ENCODE peak calls at places on chromosomes 13 and 19, in four cellular contexts. L is effector CD4-positive, alpha-beta T cell; Q is stimulated activated naive B cell treated with anti-CD40 and anti-IgM and Interleukin-4, amounts not matched to agents 10 μg/mL and 1 μg/mL and 100 μg/mL, for 72 hours; I is cardiac fibroblast. G is an unnamed sample.
A peak's percentile ranks its signal among the peaks of the same experiment; 100 is the strongest.

GRCh38 chr13:23654111-23655110 is 84.2 kb downstream of the TNFRSF19 start:
- DNase-seq in L (no peak), Q (no peak), I (peak; percentile 31), G (no peak)

GRCh38 chr13:42466123-42466522 is 107.8 kb upstream of the TNFSF11 start:
- DNase-seq in L (no peak), Q (no peak), I (no peak), G (no peak)

GRCh38 chr19:43779820-43780219 is 953 bp downstream of the KCNN4 start:
- DNase-seq in L (no peak), Q (no peak), I (no peak), G (peak; percentile 41)

GRCh38 chr13:30796833-30797601 is 61.7 kb downstream of the ALOX5AP start:
- DNase-seq in L (no peak), Q (peak; percentile 44), I (peak; percentile 18), G (no peak)

GRCh38 chr13:99985886-99986527 is 4.4 kb downstream of the ZIC2 start:
- DNase-seq in L (no peak), Q (no peak), I (no peak), G (no peak)

GRCh38 chr19:11378319-11379189 is 4.1 kb downstream of the SWSAP1 start:
- DNase-seq in L (no peak), Q (no peak), I (peak; percentile 48), G (peak; percentile 58)

GRCh38 chr13:38602261-38602660 is 84.6 kb upstream of the FREM2 start:
- DNase-seq in L (no peak), Q (no peak), I (no peak), G (no peak)

GRCh38 chr19:6887326-6887725 is at the start of gene ADGRE1:
- DNase-seq in L (no peak), Q (no peak), I (no peak), G (no peak)

GRCh38 chr13:24254151-24254810 is 55.1 kb upstream of the C1QTNF9 start:
- DNase-seq in L (peak; percentile 65), Q (no peak), I (peak; percentile 68), G (no peak)

GRCh38 chr19:28940751-28941500 is 272.0 kb downstream of the UQCRFS1 start:
- DNase-seq in L (no peak), Q (no peak), I (peak; percentile 73), G (no peak)

GRCh38 chr13:99331881-99332293 is 24.7 kb upstream of the GPR183 start:
- DNase-seq in L (no peak), Q (no peak), I (no peak), G (no peak)

GRCh38 chr19:47095707-47096704 is 17.6 kb downstream of the ZC3H4 start:
- DNase-seq in L (no peak), Q (no peak), I (no peak), G (peak; percentile 99)

GRCh38 chr19:19405919-19406877 is 723 bp downstream of the GATAD2A start:
- DNase-seq in L (peak; percentile 33), Q (peak; percentile 15), I (peak; percentile 51), G (peak; percentile 67)

GRCh38 chr19:10776900-10777650 is 58.9 kb downstream of the TMED1 start:
- DNase-seq in L (no peak), Q (no peak), I (no peak), G (no peak)

GRCh38 chr13:28582225-28582891 is 76.6 kb upstream of the POMP start:
- DNase-seq in L (no peak), Q (peak; percentile 19), I (peak; percentile 7), G (no peak)

GRCh38 chr19:12893582-12893981 is 2.6 kb downstream of the GCDH start:
- DNase-seq in L (no peak), Q (no peak), I (no peak), G (no peak)

GRCh38 chr13:24097064-24097463 is 63.5 kb upstream of the SPATA13 start:
- DNase-seq in L (no peak), Q (no peak), I (peak; percentile 49), G (no peak)

GRCh38 chr13:85497652-85498051 is 301.6 kb downstream of the SLITRK6 start:
- DNase-seq in L (no peak), Q (no peak), I (peak; percentile 95), G (no peak)

GRCh38 chr19:47002853-47003610 is 16.6 kb upstream of the NPAS1 start:
- DNase-seq in L (no peak), Q (no peak), I (no peak), G (no peak)

GRCh38 chr19:46195104-46195503 is 34.4 kb upstream of the IGFL1 start:
- DNase-seq in L (no peak), Q (no peak), I (no peak), G (no peak)

GRCh38 chr13:110055089-110055488 is 251.9 kb downstream of the COL4A1 start:
- DNase-seq in L (no peak), Q (no peak), I (peak; percentile 10), G (no peak)

G was measured in left colon.